ENCODE peak calls at places on chromosomes 13 and 19, in ten cellular contexts. B is nephron progenitor cell; A is upper lobe of left lung; R is MCF 10A; J is choroid plexus epithelial cell; D is AG09319; W is CD4-positive, alpha-beta T cell; K is mucosa of descending colon; O is body of pancreas; P is cardiac fibroblast. Q is an unnamed sample.

GRCh38 chr13:33871207-33872004 is 53.5 kb downstream of the RFC3 start:
- DNase-seq in J (no peak), D (no peak), A (no peak), B (no peak), O (no peak), W (no peak), R (no peak), P (no peak), K (no peak), Q (no peak)

GRCh38 chr13:35992964-35993363 is 138.2 kb downstream of the DCLK1 start:
- DNase-seq in O (no peak), B (no peak), A (no peak), W (no peak), R (no peak), P (peak; percentile 69), K (no peak), J (no peak), D (no peak), Q (no peak)

GRCh38 chr13:35343417-35343816 is 133.1 kb downstream of the MAB21L1 start:
- DNase-seq in W (no peak), A (no peak), P (no peak), K (no peak), R (no peak), O (no peak), J (no peak), B (no peak), D (no peak), Q (peak; percentile 21)

GRCh38 chr19:19489804-19490204 is 25.5 kb downstream of the TSSK6 start:
- DNase-seq in W (no peak), O (peak; percentile 40), D (no peak), B (no peak), P (no peak), R (no peak), J (no peak), A (no peak), K (peak; percentile 61), Q (no peak)

GRCh38 chr13:101703838-101704237 is 251.4 kb downstream of the ITGBL1 start:
- DNase-seq in W (no peak), P (no peak), D (no peak), R (no peak), B (no peak), J (no peak), O (no peak), A (no peak), K (no peak), Q (no peak)

GRCh38 chr19:7739211-7739752 is 7.4 kb upstream of the CLEC4G start:
- DNase-seq in B (no peak), D (no peak), R (no peak), A (no peak), W (no peak), P (no peak), O (no peak), K (no peak), J (no peak), Q (no peak)

GRCh38 chr13:23349127-23349897 is 84.2 kb downstream of the SACS start:
- DNase-seq in D (peak; percentile 46), R (no peak), A (no peak), W (no peak), K (no peak), B (no peak), J (no peak), P (peak; percentile 9), O (no peak), Q (no peak)

GRCh38 chr19:2487090-2487489 is 11.2 kb downstream of the GADD45B start:
- DNase-seq in P (no peak), D (no peak), B (no peak), A (no peak), O (no peak), W (no peak), K (no peak), J (no peak), R (no peak), Q (no peak)

GRCh38 chr13:29948246-29948645 is 97.8 kb upstream of the UBL3 start:
- DNase-seq in A (no peak), J (no peak), R (no peak), B (no peak), K (no peak), W (no peak), D (no peak), P (no peak), O (no peak), Q (no peak)

GRCh38 chr13:26529441-26529840 is 28.0 kb upstream of the WASF3 start:
- DNase-seq in K (no peak), R (peak; percentile 65), B (peak; percentile 84), J (peak; percentile 83), A (no peak), O (peak; percentile 18), P (peak; percentile 67), D (peak; percentile 14), W (no peak), Q (no peak)

GRCh38 chr13:51564252-51564651 is 20.0 kb upstream of the WDFY2 start:
- DNase-seq in R (no peak), K (no peak), O (no peak), P (no peak), A (no peak), J (no peak), D (no peak), B (no peak), W (no peak), Q (no peak)

GRCh38 chr13:23432589-23432988 is 913 bp downstream of the SACS start:
- DNase-seq in W (no peak), K (no peak), A (no peak), J (no peak), B (no peak), O (no peak), R (no peak), P (no peak), D (no peak), Q (no peak)

GRCh38 chr19:32901504-32902161 is 32.1 kb upstream of the SLC7A9 start:
- DNase-seq in B (no peak), W (no peak), P (no peak), K (no peak), O (no peak), D (no peak), R (no peak), A (no peak), J (no peak), Q (no peak)

GRCh38 chr13:65932587-65933239 is 1297.4 kb downstream of the PCDH9 start:
- DNase-seq in O (no peak), B (peak; percentile 21), W (no peak), K (no peak), A (no peak), P (peak; percentile 40), J (no peak), R (peak; percentile 51), D (no peak), Q (no peak)

GRCh38 chr19:51294977-51295375 is 16.5 kb upstream of the IGLON5 start:
- DNase-seq in P (no peak), A (no peak), R (no peak), W (no peak), O (no peak), D (no peak), J (no peak), K (no peak), B (no peak), Q (no peak)

GRCh38 chr19:51297406-51297805 is 14.0 kb upstream of the IGLON5 start:
- DNase-seq in R (no peak), K (no peak), P (no peak), B (no peak), D (no peak), W (no peak), O (no peak), J (no peak), A (no peak), Q (no peak)

GRCh38 chr19:51295382-51296126 is 15.9 kb upstream of the IGLON5 start:
- DNase-seq in O (no peak), J (no peak), K (no peak), W (no peak), A (no peak), D (no peak), R (no peak), P (no peak), B (no peak), Q (peak; percentile 20)

GRCh38 chr19:51294211-51294976 is 17.1 kb upstream of the IGLON5 start:
- DNase-seq in O (no peak), A (no peak), D (no peak), P (no peak), R (no peak), W (no peak), J (no peak), B (no peak), K (no peak), Q (no peak)

GRCh38 chr19:51296331-51297093 is 14.9 kb upstream of the IGLON5 start:
- DNase-seq in W (no peak), A (no peak), O (no peak), B (no peak), D (no peak), K (no peak), J (no peak), P (no peak), R (no peak), Q (peak; percentile 20)
- TF ChIP-seq CTCF in W (no peak), A (no peak), O (no peak), B (no peak), D (no peak), K (no peak), J (no peak), P (no peak), R (no peak), Q (no peak)

GRCh38 chr13:76019421-76020044 is 383.4 kb downstream of the LMO7 start:
- DNase-seq in D (no peak), B (peak; percentile 45), K (peak; percentile 36), O (no peak), R (peak; percentile 11), W (no peak), P (no peak), J (no peak), A (no peak), Q (peak; percentile 76)
- TF ChIP-seq CTCF in D (no peak), B (peak; percentile 44), K (no peak), O (no peak), R (peak; percentile 9), W (no peak), P (peak; percentile 37), J (peak; percentile 60), A (no peak), Q (no peak)

DNA sequence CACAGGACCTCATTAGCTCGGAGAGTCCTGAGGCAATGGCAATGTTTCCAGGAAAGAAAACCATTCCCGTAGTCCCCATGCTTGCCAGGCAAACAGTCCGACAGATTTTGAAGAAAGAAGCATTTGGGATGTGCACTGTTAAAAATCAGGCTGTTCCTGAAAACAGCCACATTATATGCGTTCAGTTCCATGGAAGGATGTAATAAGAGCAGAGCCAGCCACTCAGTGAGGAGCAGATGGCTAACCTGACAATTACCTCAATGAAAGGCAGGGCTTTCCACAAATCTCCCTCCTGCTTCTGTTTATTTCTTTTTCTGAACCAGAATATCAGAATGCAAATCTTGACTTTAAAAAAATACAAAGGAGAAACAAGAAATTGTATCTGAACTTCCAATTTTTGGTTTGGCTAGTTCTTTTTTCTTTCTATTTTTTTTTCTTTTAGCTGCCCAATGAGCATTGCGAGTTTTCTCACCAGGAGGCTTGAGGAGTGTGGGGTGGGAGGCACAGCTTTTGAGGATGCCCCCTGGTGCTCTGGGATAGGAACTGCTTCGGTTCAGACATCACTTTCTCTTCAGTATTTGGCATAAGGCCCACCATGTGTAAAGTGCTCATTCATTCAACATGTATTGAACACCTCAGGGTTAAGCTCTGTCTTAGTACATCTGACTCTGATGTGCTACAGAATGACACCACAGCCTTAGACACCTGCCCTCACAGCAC is 124.2 kb downstream of the TBC1D4 start:
- DNase-seq in P (peak; percentile 70), A (no peak), J (peak; percentile 92), B (peak; percentile 33), R (peak; percentile 87), W (peak; percentile 50), D (no peak), K (no peak), O (no peak), Q (peak; percentile 60)
- TF ChIP-seq CTCF in P (peak; percentile 69), A (peak; percentile 30), J (peak; percentile 84), B (peak; percentile 58), R (peak; percentile 46), W (peak; percentile 83), D (peak; percentile 43), K (no peak), O (peak; percentile 26), Q (peak; percentile 73)

GRCh38 chr13:31452525-31452924 is 252.8 kb downstream of the B3GLCT start:
- DNase-seq in J (no peak), B (no peak), W (no peak), P (no peak), D (no peak), R (no peak), O (no peak), A (no peak), K (no peak), Q (no peak)
- TF ChIP-seq CTCF in J (no peak), B (no peak), W (no peak), P (no peak), D (no peak), R (no peak), O (no peak), A (no peak), K (no peak), Q (no peak)

Q was measured in glutamatergic neuron.